ENCODE peak calls at places on chromosomes 16 and 17, in five cellular contexts. K, N, L, I and Q are unnamed samples.
A peak's percentile ranks its signal among the peaks of the same experiment; 100 is the strongest.

GRCh38 chr16:81712681-81713080 is 66.4 kb upstream of the PLCG2 start:
- DNase-seq in K (no peak), N (no peak), I (no peak), L (no peak), Q (no peak)

GRCh38 chr17:56831364-56832095 is 2.2 kb downstream of the C17orf67 start:
- DNase-seq in I (no peak), N (no peak), K (no peak), L (no peak), Q (no peak)

GRCh38 chr16:49474741-49475140 is 101.1 kb downstream of the C16orf78 start:
- DNase-seq in K (no peak), N (peak; percentile 5), L (no peak), I (no peak), Q (no peak)

GRCh38 chr16:29315046-29315445 is 91.5 kb downstream of the NPIPB11 start:
- DNase-seq in N (no peak), K (peak; percentile 48), I (no peak), L (no peak), Q (no peak)

GRCh38 chr17:72560303-72561247 is 439.8 kb downstream of the SOX9 start:
- DNase-seq in L (no peak), K (peak; percentile 58), I (peak; percentile 70), N (no peak), Q (peak; percentile 94)

GRCh38 chr17:3888343-3889171 is 4.3 kb downstream of the CAMKK1 start:
- DNase-seq in L (peak; percentile 32), I (peak; percentile 90), N (peak; percentile 75), K (peak; percentile 96), Q (peak; percentile 96)

GRCh38 chr17:28985950-28986713 is 19.7 kb downstream of the SEZ6 start:
- DNase-seq in K (no peak), L (no peak), I (peak; percentile 78), N (no peak), Q (peak; percentile 19)

GRCh38 chr16:77298638-77299360 is 99.6 kb downstream of the SYCE1L start:
- DNase-seq in K (peak; percentile 95), L (no peak), I (no peak), N (peak; percentile 45), Q (no peak)

GRCh38 chr17:79915850-79916430 is 76.7 kb upstream of the CBX4 start:
- DNase-seq in N (no peak), I (no peak), L (no peak), K (peak; percentile 45), Q (peak; percentile 54)

GRCh38 chr16:78106659-78107058 is 7.2 kb downstream of the WWOX start:
- DNase-seq in N (no peak), I (no peak), K (no peak), L (no peak), Q (no peak)

GRCh38 chr17:74288785-74289184 is 14.8 kb downstream of the DNAI2 start:
- DNase-seq in N (no peak), L (no peak), K (no peak), I (no peak), Q (no peak)

GRCh38 chr17:40086150-40087044 is 14.0 kb downstream of the NR1D1 start:
- DNase-seq in L (no peak), K (no peak), I (no peak), N (peak; percentile 54), Q (peak; percentile 63)